ENCODE peak calls at places on chromosomes 4 and X, in five cellular contexts. C is transverse colon, H is SK-N-SH, U is fibroblast of mammary gland, G is Caco-2. O is an unnamed sample.
A peak's percentile ranks its signal among the peaks of the same experiment; 100 is the strongest.

GRCh38 chr4:80393246-80393969 is 57.9 kb downstream of the CFAP299 start:
- DNase-seq in G (no peak), C (no peak), H (no peak), U (peak; percentile 82), O (peak; percentile 35)

GRCh38 chr4:8276358-8277240 is 7.0 kb downstream of the HTRA3 start:
- DNase-seq in G (no peak), U (peak; percentile 23), H (no peak), C (no peak), O (no peak)

GRCh38 chrX:42538405-42538804 is 239.6 kb downstream of the PPP1R2C start:
- DNase-seq in H (no peak), U (no peak), C (no peak), G (no peak), O (no peak)

GRCh38 chrX:2334237-2334636 is 166.5 kb downstream of the DHRSX start:
- DNase-seq in G (no peak), U (no peak), C (no peak), H (no peak), O (no peak)

GRCh38 chr4:80103615-80104014 is 30.6 kb upstream of the ANTXR2 start:
- DNase-seq in C (no peak), H (no peak), U (no peak), G (no peak), O (no peak)

GRCh38 chr4:165439981-165440380 is 61.2 kb downstream of the CPE start:
- DNase-seq in H (no peak), U (no peak), C (no peak), G (no peak), O (no peak)

GRCh38 chrX:143781103-143781502 is 60.6 kb upstream of the SPANXN2 start:
- DNase-seq in G (no peak), C (no peak), U (peak; percentile 13), H (no peak), O (no peak)

GRCh38 chr4:992297-993110 is 700 bp downstream of the SLC26A1 start:
- DNase-seq in G (peak; percentile 95), C (peak; percentile 88), H (no peak), U (no peak), O (peak; percentile 55)

GRCh38 chr4:149993030-149993429 is 85.2 kb upstream of the DCLK2 start:
- DNase-seq in C (no peak), U (peak; percentile 63), H (no peak), G (no peak), O (no peak)

GRCh38 chr4:181618896-181619295 is 624.3 kb upstream of the TENM3 start:
- DNase-seq in C (no peak), H (no peak), G (no peak), U (no peak), O (no peak)

GRCh38 chr4:63080929-63081328 is 1328.3 kb downstream of the TECRL start:
- DNase-seq in C (no peak), H (no peak), G (no peak), U (no peak), O (no peak)

GRCh38 chr4:48074657-48075056 is 58.1 kb downstream of the NIPAL1 start:
- DNase-seq in G (no peak), H (no peak), C (no peak), U (no peak), O (no peak)

GRCh38 chr4:1775731-1776500 is 17.2 kb upstream of the FGFR3 start:
- DNase-seq in C (no peak), G (no peak), H (peak; percentile 75), U (no peak), O (no peak)

GRCh38 chrX:39477438-39478120 is 620.2 kb downstream of the BCOR start:
- DNase-seq in H (no peak), C (peak; percentile 35), U (no peak), G (no peak), O (peak; percentile 46)

GRCh38 chrX:136816970-136817369 is 36.2 kb upstream of the ARHGEF6 start:
- DNase-seq in G (no peak), U (peak; percentile 46), C (no peak), H (no peak), O (no peak)

GRCh38 chr4:140756292-140757219 is at the start of gene TBC1D9:
- DNase-seq in U (peak; percentile 80), H (peak; percentile 81), G (peak; percentile 87), C (peak; percentile 84), O (peak; percentile 98)

GRCh38 chr4:154779362-154779947 is 1.6 kb upstream of the RBM46 start:
- DNase-seq in H (peak; percentile 33), G (no peak), U (peak; percentile 68), C (no peak), O (peak; percentile 6)

GRCh38 chrX:109732319-109732779 is 708 bp downstream of the ACSL4 start:
- DNase-seq in C (no peak), H (peak; percentile 35), G (no peak), U (peak; percentile 60), O (no peak)

GRCh38 chrX:13638021-13638420 is 14.9 kb upstream of the TCEANC start:
- DNase-seq in C (no peak), H (no peak), U (no peak), G (no peak), O (no peak)

GRCh38 chrX:48046846-48047245 is 24.6 kb downstream of the ZNF630 start:
- DNase-seq in H (no peak), C (no peak), G (no peak), U (no peak), O (no peak)

GRCh38 chr4:147336252-147336651 is 144.6 kb upstream of the EDNRA start:
- DNase-seq in U (no peak), H (no peak), G (no peak), C (no peak), O (peak; percentile 54)

DNA sequence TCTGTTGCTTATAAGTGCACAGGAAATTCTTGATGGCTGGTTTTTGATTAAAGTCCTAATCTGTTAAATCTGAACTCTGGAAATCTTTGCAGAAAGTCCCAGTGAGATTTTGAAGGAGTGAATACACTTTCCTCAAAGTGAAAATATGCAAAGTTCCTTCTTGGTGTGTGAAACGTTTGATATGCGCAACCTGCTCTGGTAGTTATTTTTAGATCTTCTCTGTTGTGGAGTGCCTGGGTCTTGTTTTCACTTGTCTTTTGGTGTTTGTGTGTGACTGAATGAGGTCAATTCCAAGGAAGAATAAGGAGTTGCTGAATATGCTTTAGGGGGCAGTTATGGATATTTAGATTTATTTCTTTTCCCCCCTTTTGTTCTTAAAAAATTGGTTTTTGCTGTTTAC is 41.7 kb downstream of the SCML1 start:
- DNase-seq in H (no peak), C (no peak), U (no peak), G (no peak), O (no peak)
- TF ChIP-seq CTCF in H (no peak), C (no peak), U (no peak), G (no peak), O (no peak)

GRCh38 chrX:113390531-113390930 is 549.9 kb upstream of the AMOT start:
- DNase-seq in G (no peak), U (no peak), H (no peak), C (no peak), O (no peak)
- TF ChIP-seq CTCF in G (no peak), U (no peak), H (no peak), C (no peak), O (no peak)

DNA sequence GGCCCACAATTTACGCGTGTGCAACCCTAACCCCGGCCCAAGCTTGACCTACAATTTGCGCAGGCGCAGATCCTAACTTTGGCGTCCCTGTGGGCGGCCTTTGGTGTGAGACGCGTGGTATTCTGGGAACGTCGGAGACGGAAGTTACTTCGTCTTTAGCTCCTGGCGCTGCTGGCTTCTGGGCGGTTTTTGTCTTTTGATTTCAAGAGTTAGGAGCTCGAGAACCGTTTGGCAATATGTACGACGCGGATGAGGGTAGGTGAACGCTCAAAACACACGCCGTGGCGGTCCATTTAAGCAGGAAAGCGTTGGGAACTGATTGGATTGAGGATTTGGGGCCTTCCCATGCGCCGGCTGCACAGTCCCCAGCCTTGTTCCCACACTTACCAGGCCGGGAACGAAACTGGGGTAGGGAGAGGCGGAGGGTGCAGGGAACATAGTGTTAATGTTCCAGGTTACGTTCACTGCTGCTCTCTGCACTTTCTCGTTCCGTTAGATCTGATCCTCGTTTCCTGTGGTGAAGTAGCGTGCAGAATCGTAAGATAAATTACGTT is at the start of gene POLR2B:
- DNase-seq in C (peak; percentile 96), U (peak; percentile 94), H (peak; percentile 90), G (peak; percentile 96), O (peak; percentile 78)
- TF ChIP-seq CTCF in C (no peak), U (no peak), H (no peak), G (no peak), O (no peak)

GRCh38 chrX:148049441-148049840 is 68.3 kb downstream of the FMR1NB start:
- DNase-seq in H (peak; percentile 37), C (no peak), G (no peak), U (peak; percentile 45), O (no peak)
- TF ChIP-seq CTCF in H (peak; percentile 69), C (peak; percentile 18), G (peak; percentile 20), U (peak; percentile 61), O (peak; percentile 57)

DNA sequence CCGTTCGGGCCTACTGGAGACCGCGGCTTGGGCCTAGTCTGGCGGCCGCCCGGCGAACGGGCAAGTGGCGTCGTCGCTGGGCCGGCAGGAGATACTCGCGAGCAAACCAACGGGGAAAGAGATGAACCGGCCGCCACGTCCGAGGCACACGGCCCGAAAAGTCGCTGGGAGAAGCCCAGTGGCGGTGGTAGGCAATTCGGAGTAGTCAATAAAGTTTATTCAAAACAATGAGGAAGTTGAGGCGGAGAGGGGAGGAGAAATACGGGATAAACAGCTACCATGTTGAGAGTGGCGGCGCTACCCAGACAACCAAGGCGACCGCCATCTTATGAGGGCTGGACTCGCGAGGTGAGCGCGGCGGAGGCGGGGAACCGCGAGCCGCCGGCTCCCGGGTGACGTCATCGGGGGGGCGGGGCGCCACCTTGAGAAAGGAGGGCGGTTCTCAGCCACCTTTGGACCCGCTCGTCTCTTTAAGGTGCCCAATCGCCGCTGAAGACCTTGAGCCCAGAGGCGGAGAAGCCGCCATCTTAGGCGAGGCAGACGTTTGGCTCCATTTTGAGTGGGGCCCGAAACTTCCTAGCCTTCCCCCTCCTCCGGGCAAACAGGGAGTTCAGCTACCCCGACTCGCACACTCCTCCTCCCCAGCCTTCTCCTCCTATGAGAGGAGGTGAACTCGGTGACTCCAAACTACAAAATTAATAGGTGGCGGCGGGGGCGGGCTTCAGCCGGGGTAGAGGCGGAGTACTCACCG is at the start of gene PHF8:
- DNase-seq in G (peak; percentile 94), H (peak; percentile 84), U (peak; percentile 90), C (peak; percentile 96), O (peak; percentile 84)
- TF ChIP-seq CTCF in G (no peak), H (no peak), U (no peak), C (no peak), O (no peak)

DNA sequence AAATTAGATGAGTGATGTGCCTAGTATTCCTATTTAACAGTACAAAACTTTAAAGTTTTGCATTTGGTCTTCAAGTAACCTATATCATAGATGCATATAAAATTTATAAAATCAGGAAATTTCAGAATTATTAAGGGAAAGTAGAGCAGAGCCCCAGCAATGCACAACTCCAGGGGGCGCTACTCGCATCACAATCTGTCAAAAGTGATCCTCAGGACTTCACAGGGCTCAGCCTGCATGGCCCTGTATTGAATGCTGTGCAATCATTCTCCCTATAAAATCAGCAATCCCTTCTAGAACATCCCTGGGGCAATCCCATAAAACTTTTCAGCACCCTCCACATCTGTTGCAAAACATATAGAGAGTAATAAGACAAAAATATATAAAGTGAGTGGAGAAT is 12.4 kb upstream of the PPARGC1A start:
- DNase-seq in H (no peak), G (no peak), C (no peak), U (no peak), O (no peak)
- TF ChIP-seq CTCF in H (peak; percentile 23), G (no peak), C (no peak), U (peak; percentile 5), O (peak; percentile 11)

DNA sequence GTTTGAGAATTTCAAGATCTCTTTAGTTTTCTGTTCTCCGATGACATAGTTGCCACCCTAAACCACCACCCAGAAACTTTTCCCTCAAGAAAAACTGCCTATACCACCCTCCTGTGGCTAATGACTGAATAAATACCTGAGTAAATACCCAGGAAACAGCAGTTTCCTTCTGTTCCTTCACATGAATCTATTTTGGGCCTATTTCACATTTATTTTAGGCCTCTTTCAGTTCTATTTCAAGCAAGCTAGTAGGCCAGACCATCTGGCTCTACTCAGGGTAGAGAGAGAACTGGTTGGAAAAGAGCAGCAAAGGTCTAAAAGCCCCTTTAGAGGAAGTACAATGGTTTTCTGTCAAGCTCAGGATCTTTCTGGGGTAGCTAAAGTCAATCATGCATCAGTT is 23.4 kb downstream of the ARHGEF9 start:
- DNase-seq in C (no peak), H (no peak), U (no peak), G (no peak), O (no peak)
- TF ChIP-seq CTCF in C (peak; percentile 9), H (peak; percentile 7), U (no peak), G (no peak), O (no peak)

O was measured in retinal pigment epithelial cell.